ENCODE peak calls at places on chromosome 1, in ten cellular contexts. B is K562, M is breast epithelium, E is HepG2, O is IMR-90, W is lower leg skin, Q is A549, R is tibial nerve, P is sigmoid colon, D is GM12891. G is an unnamed sample.

GRCh38 chr1:4847731-4848130 is 193.3 kb downstream of the AJAP1 start:
- DNase-seq in O (no peak), B (no peak), W (no peak), D (no peak), M (no peak), R (no peak), P (no peak), E (no peak), Q (no peak), G (no peak)

GRCh38 chr1:54837002-54837853 is 36.1 kb upstream of the TTC22 start:
- DNase-seq in E (no peak), D (no peak), B (no peak), R (no peak), M (no peak), O (no peak), P (no peak), Q (no peak), W (no peak), G (no peak)

GRCh38 chr1:119662034-119662437 is 14.0 kb upstream of the ZNF697 start:
- DNase-seq in P (no peak), D (no peak), B (no peak), E (no peak), Q (no peak), R (no peak), O (no peak), M (no peak), W (no peak), G (no peak)

GRCh38 chr1:155989242-155989991 is 11.1 kb upstream of the ARHGEF2 start:
- DNase-seq in W (peak; percentile 71), R (no peak), E (peak; percentile 50), P (peak; percentile 90), D (peak; percentile 68), Q (peak; percentile 71), B (peak; percentile 69), O (peak; percentile 61), M (peak; percentile 71), G (peak; percentile 71)

GRCh38 chr1:11657654-11658053 is 3.0 kb downstream of the FBXO44 start:
- DNase-seq in Q (no peak), O (no peak), M (no peak), B (no peak), D (no peak), W (no peak), E (no peak), R (no peak), P (no peak), G (no peak)

GRCh38 chr1:242243472-242243871 is 244.6 kb upstream of the MAP1LC3C start:
- DNase-seq in W (no peak), O (no peak), R (no peak), B (no peak), Q (no peak), M (no peak), D (no peak), E (no peak), P (no peak), G (no peak)

GRCh38 chr1:33683913-33684312 is 180.0 kb upstream of the HMGB4 start:
- DNase-seq in R (no peak), O (no peak), E (no peak), P (no peak), B (no peak), Q (no peak), W (no peak), M (no peak), D (no peak), G (no peak)

GRCh38 chr1:159228554-159228953 is 23.9 kb downstream of the ACKR1 start:
- DNase-seq in P (no peak), M (no peak), W (no peak), Q (no peak), O (no peak), B (no peak), D (no peak), R (no peak), E (no peak), G (peak; percentile 56)

GRCh38 chr1:39204441-39205081 is at the start of gene MACF1:
- DNase-seq in W (peak; percentile 50), M (peak; percentile 61), B (peak; percentile 75), E (no peak), D (no peak), Q (peak; percentile 82), R (peak; percentile 32), P (peak; percentile 92), O (peak; percentile 98), G (peak; percentile 30)

GRCh38 chr1:203281851-203282661 is 23.3 kb upstream of the BTG2 start:
- DNase-seq in M (no peak), B (no peak), P (peak; percentile 60), Q (no peak), O (no peak), D (no peak), R (no peak), W (no peak), E (peak; percentile 29), G (no peak)

DNA sequence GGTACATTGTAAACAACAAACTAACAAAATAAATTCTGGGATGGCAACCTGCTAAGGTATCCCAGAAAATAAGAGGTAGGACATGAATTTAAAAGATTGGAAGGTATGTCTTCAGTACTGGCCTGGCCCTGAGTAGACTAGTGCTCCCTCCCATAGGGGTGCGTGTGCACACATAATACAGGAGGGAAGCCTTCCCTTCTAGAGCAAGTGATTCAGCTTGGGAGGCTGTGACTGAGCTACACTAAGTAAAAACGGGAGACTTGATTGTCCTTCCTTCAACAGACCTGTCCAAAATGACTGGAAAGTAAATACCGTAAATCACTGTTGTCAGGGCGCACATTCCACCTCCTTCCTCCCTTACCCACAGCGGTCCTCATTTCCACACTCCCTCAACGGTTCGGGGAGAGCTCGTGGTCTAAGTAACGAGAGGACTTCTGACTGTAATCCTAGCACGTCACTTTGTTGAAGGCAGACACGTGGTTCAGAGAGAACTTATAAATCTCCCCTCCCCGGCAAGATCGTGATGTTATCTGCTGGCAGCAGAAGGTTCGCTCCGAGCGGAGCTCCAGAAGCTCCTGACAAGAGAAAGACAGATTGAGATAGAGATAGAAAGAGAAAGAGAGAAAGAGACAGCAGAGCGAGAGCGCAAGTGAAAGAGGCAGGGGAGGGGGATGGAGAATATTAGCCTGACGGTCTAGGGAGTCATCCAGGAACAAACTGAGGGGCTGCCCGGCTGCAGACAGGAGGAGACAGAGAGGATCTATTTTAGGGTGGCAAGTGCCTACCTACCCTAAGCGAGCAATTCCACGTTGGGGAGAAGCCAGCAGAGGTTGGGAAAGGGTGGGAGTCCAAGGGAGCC is at the start of gene TGFB2:
- DNase-seq in O (peak; percentile 85), D (no peak), M (peak; percentile 42), B (peak; percentile 55), R (peak; percentile 22), E (no peak), W (peak; percentile 59), P (peak; percentile 87), Q (peak; percentile 92), G (peak; percentile 55)
- TF ChIP-seq POLR2A in O (peak; percentile 95), D (no peak), M (peak; percentile 72), B (no peak), R (peak; percentile 69), E (no peak), W (no peak), P (peak; percentile 55), Q (peak; percentile 58), G (no peak)

GRCh38 chr1:14943516-14943851 is 210.1 kb upstream of the TMEM51 start:
- DNase-seq in W (no peak), P (no peak), Q (no peak), O (no peak), B (no peak), R (no peak), E (no peak), M (no peak), D (no peak), G (no peak)

GRCh38 chr1:14946011-14946359 is 207.6 kb upstream of the TMEM51 start:
- DNase-seq in P (no peak), O (no peak), B (no peak), R (no peak), D (no peak), E (no peak), Q (no peak), M (no peak), W (no peak), G (no peak)

GRCh38 chr1:14944471-14944981 is 209.0 kb upstream of the TMEM51 start:
- DNase-seq in P (no peak), B (no peak), R (no peak), O (no peak), M (no peak), Q (no peak), W (no peak), D (no peak), E (no peak), G (no peak)

GRCh38 chr1:14946567-14947285 is 206.8 kb upstream of the TMEM51 start:
- DNase-seq in Q (no peak), P (no peak), D (no peak), O (peak; percentile 86), E (no peak), W (no peak), R (no peak), M (no peak), B (no peak), G (no peak)

GRCh38 chr1:14945132-14946010 is 208.2 kb upstream of the TMEM51 start:
- DNase-seq in R (no peak), E (no peak), M (peak; percentile 80), Q (no peak), B (no peak), P (peak; percentile 88), D (no peak), O (peak; percentile 90), W (no peak), G (no peak)
- TF ChIP-seq POLR2A in R (no peak), E (no peak), M (no peak), Q (no peak), B (no peak), P (no peak), D (no peak), O (peak; percentile 35), W (no peak), G (no peak)

DNA sequence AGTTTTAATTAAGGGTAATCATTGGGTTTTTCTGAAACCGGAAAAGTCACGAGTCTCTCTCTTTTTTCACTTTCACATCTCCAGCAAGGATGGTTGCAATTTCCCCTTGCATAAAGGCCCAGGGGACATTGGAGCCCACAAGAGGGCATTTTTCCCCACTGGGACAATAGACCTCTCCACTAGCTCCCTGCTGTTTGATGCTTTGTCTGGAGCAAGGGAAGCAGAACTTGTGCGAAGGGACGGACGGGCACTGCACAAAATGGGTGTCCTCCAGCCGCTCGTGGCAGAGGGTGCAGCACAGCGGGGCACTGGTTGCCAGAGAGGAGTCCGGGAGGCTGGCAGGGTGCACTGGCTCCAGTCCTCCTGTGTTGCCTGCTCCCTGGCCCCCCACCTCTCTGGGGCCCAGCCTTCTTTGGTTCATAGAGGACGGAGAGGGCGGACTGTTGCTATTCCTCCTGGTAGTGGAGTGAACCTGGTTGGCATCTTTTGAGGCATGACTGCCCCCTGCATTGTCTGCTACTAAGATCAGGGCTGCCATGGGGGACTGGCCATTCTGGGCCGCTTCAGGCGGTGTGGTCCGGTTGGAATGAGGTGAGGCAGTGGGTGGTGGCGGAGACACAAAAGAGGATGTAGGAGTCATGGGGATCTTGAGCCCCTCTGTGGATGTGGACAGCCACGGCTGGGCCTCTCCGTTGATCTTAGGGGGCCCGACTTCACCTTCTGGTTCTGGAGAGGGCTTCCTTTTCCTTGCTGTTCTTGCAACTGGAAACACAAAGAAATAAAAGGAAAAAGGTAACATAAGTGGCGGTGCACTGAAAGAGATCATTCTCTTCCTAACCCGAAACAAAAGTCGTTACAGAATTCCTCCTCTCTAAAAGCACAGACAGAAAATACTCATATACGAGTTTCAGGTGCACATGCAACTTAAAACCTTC is 2.6 kb downstream of the IRF2BP2 start:
- DNase-seq in D (no peak), P (peak; percentile 80), Q (peak; percentile 70), O (no peak), E (peak; percentile 64), R (no peak), B (peak; percentile 46), M (no peak), W (no peak), G (peak; percentile 57)
- TF ChIP-seq POLR2A in D (peak; percentile 67), P (no peak), Q (no peak), O (peak; percentile 9), E (no peak), R (peak; percentile 31), B (no peak), M (no peak), W (no peak), G (no peak)

GRCh38 chr1:228087771-228088251 is 5.3 kb downstream of the ARF1 start:
- DNase-seq in R (peak; percentile 9), E (no peak), O (peak; percentile 65), B (no peak), P (peak; percentile 58), D (no peak), M (no peak), W (no peak), Q (no peak), G (no peak)
- TF ChIP-seq POLR2A in R (no peak), E (no peak), O (no peak), B (peak; percentile 28), P (no peak), D (no peak), M (no peak), W (no peak), Q (no peak), G (no peak)

G was measured in erythroblast.